ENCODE peak calls at places on chromosome 9, in ten cellular contexts. One of them, this sample, is unnamed.

GRCh38 chr9:93750045-93750444 is 173.7 kb downstream of the PHF2 start:
- DNase-seq in GM12865: no peak
- DNase-seq in foreskin fibroblast: no peak
- DNase-seq in stomach: no peak
- DNase-seq in CD8-positive, alpha-beta memory T cell: no peak
- DNase-seq in cardiac muscle cell: no peak
- DNase-seq in CD8-positive, alpha-beta T cell: no peak
- DNase-seq in GM06990: no peak
- DNase-seq in BE2C: no peak
- DNase-seq in neural progenitor cell: no peak
- DNase-seq in this sample: no peak

GRCh38 chr9:97507585-97507984 is 6.1 kb downstream of the TMOD1 start:
- DNase-seq in GM12865: no peak
- DNase-seq in CD8-positive, alpha-beta T cell: no peak
- DNase-seq in foreskin fibroblast: no peak
- DNase-seq in stomach: no peak
- DNase-seq in neural progenitor cell: no peak
- DNase-seq in BE2C: no peak
- DNase-seq in cardiac muscle cell: no peak
- DNase-seq in GM06990: no peak
- DNase-seq in CD8-positive, alpha-beta memory T cell: no peak
- DNase-seq in this sample: no peak

GRCh38 chr9:70054546-70054945 is 10.9 kb downstream of the MAMDC2 start:
- DNase-seq in GM06990: no peak
- DNase-seq in cardiac muscle cell: no peak
- DNase-seq in foreskin fibroblast: no peak
- DNase-seq in stomach: no peak
- DNase-seq in GM12865: no peak
- DNase-seq in neural progenitor cell: no peak
- DNase-seq in BE2C: no peak
- DNase-seq in CD8-positive, alpha-beta memory T cell: no peak
- DNase-seq in CD8-positive, alpha-beta T cell: no peak
- DNase-seq in this sample: no peak

GRCh38 chr9:22383720-22384119 is 62.9 kb upstream of the DMRTA1 start:
- DNase-seq in BE2C: no peak
- DNase-seq in CD8-positive, alpha-beta T cell: no peak
- DNase-seq in GM12865: no peak
- DNase-seq in neural progenitor cell: peak
- DNase-seq in GM06990: no peak
- DNase-seq in CD8-positive, alpha-beta memory T cell: no peak
- DNase-seq in foreskin fibroblast: no peak
- DNase-seq in cardiac muscle cell: no peak
- DNase-seq in stomach: no peak
- DNase-seq in this sample: no peak

GRCh38 chr9:87381050-87381711 is 116.5 kb upstream of the DAPK1 start:
- DNase-seq in stomach: no peak
- DNase-seq in BE2C: no peak
- DNase-seq in cardiac muscle cell: peak
- DNase-seq in neural progenitor cell: no peak
- DNase-seq in CD8-positive, alpha-beta memory T cell: no peak
- DNase-seq in GM06990: no peak
- DNase-seq in GM12865: no peak
- DNase-seq in CD8-positive, alpha-beta T cell: no peak
- DNase-seq in foreskin fibroblast: peak
- DNase-seq in this sample: no peak

GRCh38 chr9:16868706-16869105 is 1.8 kb downstream of the BNC2 start:
- DNase-seq in foreskin fibroblast: no peak
- DNase-seq in neural progenitor cell: no peak
- DNase-seq in GM12865: no peak
- DNase-seq in CD8-positive, alpha-beta memory T cell: no peak
- DNase-seq in cardiac muscle cell: peak
- DNase-seq in CD8-positive, alpha-beta T cell: no peak
- DNase-seq in BE2C: no peak
- DNase-seq in GM06990: no peak
- DNase-seq in stomach: no peak
- DNase-seq in this sample: no peak

GRCh38 chr9:83199240-83199639 is 136.3 kb upstream of the RASEF start:
- DNase-seq in cardiac muscle cell: peak
- DNase-seq in stomach: peak
- DNase-seq in neural progenitor cell: peak
- DNase-seq in CD8-positive, alpha-beta memory T cell: no peak
- DNase-seq in GM06990: no peak
- DNase-seq in BE2C: peak
- DNase-seq in CD8-positive, alpha-beta T cell: no peak
- DNase-seq in foreskin fibroblast: peak
- DNase-seq in GM12865: peak
- DNase-seq in this sample: peak

GRCh38 chr9:134010310-134010709 is 15.0 kb upstream of the BRD3OS start:
- DNase-seq in GM12865: no peak
- DNase-seq in GM06990: no peak
- DNase-seq in stomach: no peak
- DNase-seq in CD8-positive, alpha-beta memory T cell: peak
- DNase-seq in foreskin fibroblast: no peak
- DNase-seq in CD8-positive, alpha-beta T cell: no peak
- DNase-seq in neural progenitor cell: no peak
- DNase-seq in cardiac muscle cell: no peak
- DNase-seq in BE2C: no peak
- DNase-seq in this sample: no peak

GRCh38 chr9:126516936-126517750 is 96.6 kb upstream of the LMX1B start:
- DNase-seq in foreskin fibroblast: peak
- DNase-seq in GM12865: no peak
- DNase-seq in GM06990: peak
- DNase-seq in cardiac muscle cell: peak
- DNase-seq in neural progenitor cell: peak
- DNase-seq in CD8-positive, alpha-beta memory T cell: no peak
- DNase-seq in stomach: no peak
- DNase-seq in BE2C: peak
- DNase-seq in CD8-positive, alpha-beta T cell: no peak
- DNase-seq in this sample: no peak

GRCh38 chr9:126518763-126519162 is 95.0 kb upstream of the LMX1B start:
- DNase-seq in GM12865: no peak
- DNase-seq in stomach: no peak
- DNase-seq in foreskin fibroblast: no peak
- DNase-seq in CD8-positive, alpha-beta T cell: no peak
- DNase-seq in cardiac muscle cell: no peak
- DNase-seq in CD8-positive, alpha-beta memory T cell: no peak
- DNase-seq in BE2C: no peak
- DNase-seq in neural progenitor cell: no peak
- DNase-seq in GM06990: no peak
- DNase-seq in this sample: no peak

GRCh38 chr9:126515873-126516505 is 97.7 kb upstream of the LMX1B start:
- DNase-seq in neural progenitor cell: no peak
- DNase-seq in GM06990: no peak
- DNase-seq in cardiac muscle cell: no peak
- DNase-seq in stomach: no peak
- DNase-seq in foreskin fibroblast: no peak
- DNase-seq in BE2C: no peak
- DNase-seq in CD8-positive, alpha-beta memory T cell: no peak
- DNase-seq in CD8-positive, alpha-beta T cell: no peak
- DNase-seq in GM12865: no peak
- DNase-seq in this sample: no peak

GRCh38 chr9:126516561-126516935 is 97.2 kb upstream of the LMX1B start:
- DNase-seq in stomach: no peak
- DNase-seq in GM06990: no peak
- DNase-seq in BE2C: no peak
- DNase-seq in cardiac muscle cell: no peak
- DNase-seq in neural progenitor cell: no peak
- DNase-seq in CD8-positive, alpha-beta T cell: no peak
- DNase-seq in CD8-positive, alpha-beta memory T cell: no peak
- DNase-seq in foreskin fibroblast: no peak
- DNase-seq in GM12865: no peak
- DNase-seq in this sample: no peak

DNA sequence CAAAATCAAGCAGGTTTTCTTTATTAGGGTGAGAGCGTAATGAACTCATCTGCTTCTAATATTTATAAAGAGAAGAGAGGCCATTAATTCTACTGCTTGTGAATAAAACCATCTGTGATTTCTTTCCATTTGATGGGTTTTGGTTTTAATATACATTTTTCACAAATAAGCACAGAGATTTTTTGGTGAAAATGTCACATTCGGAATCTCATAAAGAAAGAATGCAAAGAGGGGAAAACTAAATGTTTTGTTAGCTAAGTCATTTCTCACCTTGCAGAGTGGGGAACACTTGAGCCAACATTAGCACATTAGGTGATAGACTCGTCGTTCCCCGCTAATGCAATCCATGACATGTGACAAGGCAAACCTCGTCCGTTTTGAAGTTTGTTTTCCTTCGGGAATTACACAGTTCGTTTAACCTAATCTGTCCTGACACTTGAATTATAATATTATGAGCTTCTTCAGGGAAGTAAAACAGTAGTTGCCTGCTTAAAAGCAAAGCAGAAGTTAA is 95.9 kb upstream of the LMX1B start:
- DNase-seq in foreskin fibroblast: no peak
- DNase-seq in stomach: no peak
- DNase-seq in neural progenitor cell: no peak
- DNase-seq in GM12865: no peak
- DNase-seq in cardiac muscle cell: no peak
- DNase-seq in CD8-positive, alpha-beta T cell: no peak
- DNase-seq in BE2C: no peak
- DNase-seq in GM06990: no peak
- DNase-seq in CD8-positive, alpha-beta memory T cell: no peak
- DNase-seq in this sample: no peak
- H3K4me3 ChIP-seq in foreskin fibroblast: peak
- H3K4me3 ChIP-seq in stomach: peak
- H3K4me3 ChIP-seq in neural progenitor cell: no peak
- H3K4me3 ChIP-seq in GM12865: no peak
- H3K4me3 ChIP-seq in cardiac muscle cell: no peak
- H3K4me3 ChIP-seq in CD8-positive, alpha-beta T cell: no peak
- H3K4me3 ChIP-seq in BE2C: peak
- H3K4me3 ChIP-seq in GM06990: no peak
- H3K4me3 ChIP-seq in CD8-positive, alpha-beta memory T cell: peak
- H3K4me3 ChIP-seq in this sample: no peak

GRCh38 chr9:92480332-92480771 is 2.0 kb downstream of the ASPN start:
- DNase-seq in GM06990: no peak
- DNase-seq in foreskin fibroblast: no peak
- DNase-seq in GM12865: no peak
- DNase-seq in cardiac muscle cell: no peak
- DNase-seq in neural progenitor cell: no peak
- DNase-seq in stomach: no peak
- DNase-seq in BE2C: no peak
- DNase-seq in CD8-positive, alpha-beta T cell: no peak
- DNase-seq in CD8-positive, alpha-beta memory T cell: no peak
- DNase-seq in this sample: no peak

GRCh38 chr9:92482336-92482735 is at the start of gene ASPN:
- DNase-seq in CD8-positive, alpha-beta memory T cell: no peak
- DNase-seq in cardiac muscle cell: peak
- DNase-seq in GM06990: no peak
- DNase-seq in stomach: no peak
- DNase-seq in neural progenitor cell: no peak
- DNase-seq in GM12865: no peak
- DNase-seq in CD8-positive, alpha-beta T cell: no peak
- DNase-seq in foreskin fibroblast: peak
- DNase-seq in BE2C: no peak
- DNase-seq in this sample: no peak

GRCh38 chr9:92484563-92484962 is 2.3 kb upstream of the ASPN start:
- DNase-seq in GM12865: no peak
- DNase-seq in CD8-positive, alpha-beta memory T cell: no peak
- DNase-seq in cardiac muscle cell: peak
- DNase-seq in foreskin fibroblast: no peak
- DNase-seq in stomach: no peak
- DNase-seq in BE2C: no peak
- DNase-seq in CD8-positive, alpha-beta T cell: no peak
- DNase-seq in GM06990: no peak
- DNase-seq in neural progenitor cell: no peak
- DNase-seq in this sample: no peak

GRCh38 chr9:92483896-92484545 is 1.7 kb upstream of the ASPN start:
- DNase-seq in CD8-positive, alpha-beta T cell: no peak
- DNase-seq in GM12865: no peak
- DNase-seq in CD8-positive, alpha-beta memory T cell: no peak
- DNase-seq in BE2C: no peak
- DNase-seq in neural progenitor cell: no peak
- DNase-seq in stomach: no peak
- DNase-seq in cardiac muscle cell: peak
- DNase-seq in GM06990: no peak
- DNase-seq in foreskin fibroblast: no peak
- DNase-seq in this sample: no peak

GRCh38 chr9:92481029-92481633 is 1.2 kb downstream of the ASPN start:
- DNase-seq in CD8-positive, alpha-beta T cell: no peak
- DNase-seq in GM12865: peak
- DNase-seq in stomach: no peak
- DNase-seq in neural progenitor cell: no peak
- DNase-seq in GM06990: no peak
- DNase-seq in cardiac muscle cell: no peak
- DNase-seq in BE2C: no peak
- DNase-seq in CD8-positive, alpha-beta memory T cell: no peak
- DNase-seq in foreskin fibroblast: no peak
- DNase-seq in this sample: no peak
- H3K4me3 ChIP-seq in CD8-positive, alpha-beta T cell: no peak
- H3K4me3 ChIP-seq in GM12865: no peak
- H3K4me3 ChIP-seq in stomach: no peak
- H3K4me3 ChIP-seq in neural progenitor cell: no peak
- H3K4me3 ChIP-seq in GM06990: no peak
- H3K4me3 ChIP-seq in cardiac muscle cell: no peak
- H3K4me3 ChIP-seq in BE2C: no peak
- H3K4me3 ChIP-seq in CD8-positive, alpha-beta memory T cell: no peak
- H3K4me3 ChIP-seq in foreskin fibroblast: peak
- H3K4me3 ChIP-seq in this sample: no peak

DNA sequence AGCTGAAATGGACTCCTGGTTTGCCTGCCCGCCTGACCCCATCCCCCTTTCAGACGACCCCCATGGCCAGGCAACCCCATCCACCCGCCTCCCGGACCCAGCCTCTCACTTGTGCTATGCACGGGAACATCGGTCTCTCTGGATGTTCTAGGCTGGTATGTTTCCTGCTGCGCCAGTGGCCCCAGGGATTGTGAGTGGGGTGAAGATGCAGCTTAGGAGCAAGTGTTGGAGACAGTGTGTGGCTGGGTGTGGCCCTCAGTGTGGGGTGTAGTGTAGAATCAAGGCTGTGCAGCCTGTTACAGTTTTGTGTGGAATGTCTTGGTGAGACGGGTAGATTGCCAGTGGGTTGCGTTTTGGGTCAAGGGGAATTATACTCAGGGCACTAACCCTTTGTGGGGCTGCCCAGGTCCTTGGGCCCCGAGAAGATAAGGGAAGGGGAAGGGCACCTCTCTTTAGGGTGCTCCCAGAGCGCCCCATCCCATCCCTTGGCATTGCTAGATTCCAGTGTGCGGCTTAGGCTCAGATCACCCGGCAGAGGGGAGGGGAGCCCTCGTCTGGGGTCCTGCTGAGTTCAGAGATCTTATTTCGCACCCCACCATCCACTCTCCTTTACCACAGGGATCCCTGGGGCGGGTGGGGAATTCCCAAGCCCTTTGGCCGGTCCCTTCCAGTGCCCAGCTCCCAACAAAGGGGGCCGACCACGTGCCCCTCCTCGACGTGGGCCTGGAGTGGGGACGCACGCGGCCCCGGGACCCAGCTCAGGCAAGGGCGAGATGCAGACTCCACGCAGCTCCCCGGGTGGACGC is 4.6 kb downstream of the IER5L start:
- DNase-seq in BE2C: no peak
- DNase-seq in CD8-positive, alpha-beta memory T cell: no peak
- DNase-seq in foreskin fibroblast: no peak
- DNase-seq in CD8-positive, alpha-beta T cell: no peak
- DNase-seq in stomach: no peak
- DNase-seq in neural progenitor cell: peak
- DNase-seq in GM06990: no peak
- DNase-seq in GM12865: no peak
- DNase-seq in cardiac muscle cell: peak
- DNase-seq in this sample: no peak
- H3K4me3 ChIP-seq in BE2C: peak
- H3K4me3 ChIP-seq in CD8-positive, alpha-beta memory T cell: peak
- H3K4me3 ChIP-seq in foreskin fibroblast: peak
- H3K4me3 ChIP-seq in CD8-positive, alpha-beta T cell: peak
- H3K4me3 ChIP-seq in stomach: peak
- H3K4me3 ChIP-seq in neural progenitor cell: peak
- H3K4me3 ChIP-seq in GM06990: no peak
- H3K4me3 ChIP-seq in GM12865: no peak
- H3K4me3 ChIP-seq in cardiac muscle cell: peak
- H3K4me3 ChIP-seq in this sample: peak

GRCh38 chr9:130205912-130206311 is 33.7 kb downstream of the NCS1 start:
- DNase-seq in CD8-positive, alpha-beta memory T cell: no peak
- DNase-seq in stomach: no peak
- DNase-seq in foreskin fibroblast: no peak
- DNase-seq in cardiac muscle cell: no peak
- DNase-seq in CD8-positive, alpha-beta T cell: no peak
- DNase-seq in neural progenitor cell: no peak
- DNase-seq in BE2C: no peak
- DNase-seq in GM12865: no peak
- DNase-seq in GM06990: no peak
- DNase-seq in this sample: no peak

GRCh38 chr9:130204981-130205380 is 32.8 kb downstream of the NCS1 start:
- DNase-seq in stomach: no peak
- DNase-seq in foreskin fibroblast: no peak
- DNase-seq in CD8-positive, alpha-beta memory T cell: no peak
- DNase-seq in CD8-positive, alpha-beta T cell: no peak
- DNase-seq in GM12865: no peak
- DNase-seq in neural progenitor cell: no peak
- DNase-seq in cardiac muscle cell: no peak
- DNase-seq in GM06990: no peak
- DNase-seq in BE2C: no peak
- DNase-seq in this sample: no peak

GRCh38 chr9:130208600-130209347 is 36.6 kb downstream of the NCS1 start:
- DNase-seq in GM12865: no peak
- DNase-seq in cardiac muscle cell: no peak
- DNase-seq in stomach: no peak
- DNase-seq in foreskin fibroblast: no peak
- DNase-seq in CD8-positive, alpha-beta T cell: no peak
- DNase-seq in neural progenitor cell: no peak
- DNase-seq in BE2C: peak
- DNase-seq in GM06990: no peak
- DNase-seq in CD8-positive, alpha-beta memory T cell: no peak
- DNase-seq in this sample: no peak

GRCh38 chr9:130207241-130207992 is 35.2 kb downstream of the NCS1 start:
- DNase-seq in BE2C: no peak
- DNase-seq in neural progenitor cell: no peak
- DNase-seq in CD8-positive, alpha-beta T cell: no peak
- DNase-seq in stomach: no peak
- DNase-seq in GM06990: no peak
- DNase-seq in CD8-positive, alpha-beta memory T cell: no peak
- DNase-seq in cardiac muscle cell: no peak
- DNase-seq in foreskin fibroblast: no peak
- DNase-seq in GM12865: no peak
- DNase-seq in this sample: no peak

DNA sequence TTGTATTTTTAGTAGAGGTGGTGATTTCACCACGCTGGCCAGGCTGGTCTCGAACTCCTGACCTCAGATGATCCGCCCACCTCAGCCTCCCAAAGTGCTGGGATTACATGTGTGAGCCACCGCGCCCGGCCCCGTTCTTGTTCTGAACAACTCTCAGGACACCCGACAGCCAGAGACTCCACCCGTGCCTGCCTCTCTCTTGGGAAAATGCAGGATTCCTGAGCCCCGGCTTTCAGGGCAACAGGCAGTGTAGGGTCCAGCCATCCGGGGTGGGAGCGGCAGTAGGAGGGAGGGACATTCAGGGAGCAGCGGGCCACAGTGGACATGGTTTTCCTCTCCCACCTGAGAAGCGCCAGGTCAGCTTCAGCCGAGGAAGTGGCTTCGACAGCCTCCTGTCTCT is 34.4 kb downstream of the NCS1 start:
- DNase-seq in GM06990: no peak
- DNase-seq in GM12865: no peak
- DNase-seq in neural progenitor cell: no peak
- DNase-seq in cardiac muscle cell: no peak
- DNase-seq in CD8-positive, alpha-beta T cell: no peak
- DNase-seq in stomach: no peak
- DNase-seq in BE2C: no peak
- DNase-seq in CD8-positive, alpha-beta memory T cell: no peak
- DNase-seq in foreskin fibroblast: no peak
- DNase-seq in this sample: no peak
- H3K4me3 ChIP-seq in GM06990: no peak
- H3K4me3 ChIP-seq in GM12865: no peak
- H3K4me3 ChIP-seq in neural progenitor cell: no peak
- H3K4me3 ChIP-seq in cardiac muscle cell: no peak
- H3K4me3 ChIP-seq in CD8-positive, alpha-beta T cell: no peak
- H3K4me3 ChIP-seq in stomach: no peak
- H3K4me3 ChIP-seq in BE2C: no peak
- H3K4me3 ChIP-seq in CD8-positive, alpha-beta memory T cell: no peak
- H3K4me3 ChIP-seq in foreskin fibroblast: no peak
- H3K4me3 ChIP-seq in this sample: no peak

This sample was measured in body of pancreas.